ENCODE peak calls at places on chromosomes 7 and 10, in ten cellular contexts. I, H, L, C, M, B, V, U, G and J are unnamed samples.

GRCh38 chr10:12720217-12720981 is 281.1 kb downstream of the CCDC3 start:
- DNase-seq in I (peak; percentile 79), H (peak; percentile 7), L (peak; percentile 62), C (peak; percentile 91), M (peak; percentile 60), B (no peak), V (peak; percentile 77), U (no peak), G (peak; percentile 24), J (peak; percentile 72)

GRCh38 chr10:52256832-52257691 is 57.0 kb upstream of the DKK1 start:
- DNase-seq in I (no peak), H (no peak), L (no peak), C (peak; percentile 3), M (no peak), B (no peak), V (no peak), U (no peak), G (no peak), J (peak; percentile 12)

GRCh38 chr7:114334992-114335391 is 79.6 kb upstream of the FOXP2 start:
- DNase-seq in I (no peak), H (no peak), L (no peak), C (peak; percentile 6), M (no peak), B (no peak), V (no peak), U (no peak), G (no peak), J (no peak)

GRCh38 chr7:93249749-93250148 is 17.6 kb downstream of the VPS50 start:
- DNase-seq in I (peak; percentile 6), H (no peak), L (no peak), C (no peak), M (no peak), B (no peak), V (no peak), U (no peak), G (no peak), J (no peak)

GRCh38 chr10:79024716-79025112 is 44.1 kb upstream of the ZMIZ1 start:
- DNase-seq in I (no peak), H (no peak), L (no peak), C (no peak), M (peak; percentile 63), B (no peak), V (no peak), U (no peak), G (no peak), J (no peak)

GRCh38 chr7:26525413-26526287 is 234.0 kb downstream of the SNX10 start:
- DNase-seq in I (no peak), H (no peak), L (no peak), C (no peak), M (no peak), B (no peak), V (no peak), U (no peak), G (peak; percentile 63), J (no peak)

GRCh38 chr10:21926358-21926890 is 77.1 kb downstream of the DNAJC1 start:
- DNase-seq in I (peak; percentile 47), H (no peak), L (no peak), C (no peak), M (no peak), B (no peak), V (no peak), U (no peak), G (no peak), J (no peak)

GRCh38 chr7:150909192-150909591 is 56.9 kb downstream of the AOC1 start:
- DNase-seq in I (no peak), H (peak; percentile 22), L (no peak), C (no peak), M (no peak), B (no peak), V (no peak), U (no peak), G (peak; percentile 41), J (no peak)